ENCODE peak calls at places on chromosomes 3 and 15, in eight cellular contexts. T is activated T-cell treated with anti-CD3 and anti-CD28 coated beads, Interleukin-2, amount 50 U/mL, for 4 hours; Z is PC-3; C is SK-N-SH treated with all-trans-retinoic acid at 6 μM for 48 hours; Y is CD4-positive, CD25-positive, alpha-beta regulatory T cell; L is stimulated activated effector memory CD8-positive, alpha-beta T cell treated with anti-CD3 and anti-CD28 coated beads, Interleukin-12 subunit alpha, Interleukin-12 subunit beta, amount 100 ng/mL, for 72 hours; A is activated naive CD8-positive, alpha-beta T cell treated with anti-CD3 and anti-CD28 coated beads, Interleukin-2, amount 10 ng/mL, durations not matched to agents 7 days and 5 days; N is right cardiac atrium. H is an unnamed sample.

GRCh38 chr3:72054976-72055375 is 270.0 kb upstream of the PROK2 start:
- ATAC-seq in T (no peak), Z (no peak), C (no peak), Y (no peak), L (no peak), A (no peak), N (no peak), H (no peak)

GRCh38 chr15:39255760-39256159 is 325.1 kb upstream of the THBS1 start:
- ATAC-seq in T (no peak), Z (no peak), C (no peak), Y (no peak), L (no peak), A (no peak), N (no peak), H (no peak)

GRCh38 chr15:73240864-73241499 is 127.8 kb downstream of the HCN4 start:
- ATAC-seq in T (no peak), Z (no peak), C (peak), Y (peak), L (peak), A (no peak), N (peak), H (peak)

GRCh38 chr15:63258658-63259057 is 18.7 kb upstream of the APH1B start:
- ATAC-seq in T (no peak), Z (no peak), C (no peak), Y (no peak), L (no peak), A (no peak), N (no peak), H (no peak)

GRCh38 chr15:32659340-32659831 is 17.9 kb downstream of the SCG5 start:
- ATAC-seq in T (no peak), Z (peak), C (peak), Y (no peak), L (no peak), A (no peak), N (peak), H (peak)

GRCh38 chr3:14263317-14264005 is 84.8 kb downstream of the LSM3 start:
- ATAC-seq in T (no peak), Z (no peak), C (no peak), Y (no peak), L (no peak), A (no peak), N (no peak), H (no peak)

GRCh38 chr3:21055015-21055414 is 696.0 kb downstream of the ZNF385D start:
- ATAC-seq in T (no peak), Z (no peak), C (no peak), Y (no peak), L (no peak), A (no peak), N (no peak), H (no peak)

GRCh38 chr15:38072007-38072506 is 137.6 kb downstream of the TMCO5A start:
- ATAC-seq in T (no peak), Z (no peak), C (no peak), Y (peak), L (peak), A (peak), N (peak), H (no peak)

GRCh38 chr3:23867400-23867799 is 49.4 kb downstream of the NKIRAS1 start:
- ATAC-seq in T (no peak), Z (no peak), C (no peak), Y (no peak), L (no peak), A (no peak), N (no peak), H (no peak)

GRCh38 chr3:95297586-95297985 is 1234.7 kb downstream of the NSUN3 start:
- ATAC-seq in T (no peak), Z (no peak), C (no peak), Y (no peak), L (no peak), A (no peak), N (no peak), H (no peak)

GRCh38 chr3:173173652-173174051 is 32.6 kb upstream of the SPATA16 start:
- ATAC-seq in T (no peak), Z (no peak), C (no peak), Y (no peak), L (no peak), A (no peak), N (no peak), H (no peak)

GRCh38 chr15:40136470-40136869 is 24.4 kb upstream of the BUB1B start:
- ATAC-seq in T (no peak), Z (no peak), C (no peak), Y (no peak), L (no peak), A (no peak), N (no peak), H (no peak)

GRCh38 chr15:40096094-40096876 is 12.4 kb downstream of the BMF start:
- ATAC-seq in T (peak), Z (no peak), C (no peak), Y (no peak), L (no peak), A (no peak), N (no peak), H (no peak)